ENCODE peak calls at places on chromosomes 5 and 9, in four cellular contexts. G is K562, D is GM12878, R is A549. S is an unnamed sample.

GRCh38 chr5:111261610-111262009 is 37.4 kb downstream of the CAMK4 start:
- DNase-seq in G (no peak), D (no peak), R (no peak), S (no peak)

GRCh38 chr5:14581891-14582796 is 552 bp downstream of the OTULINL start:
- DNase-seq in D (no peak), G (no peak), R (peak), S (no peak)

GRCh38 chr5:102901821-102902448 is 146.8 kb downstream of the PAM start:
- DNase-seq in G (no peak), R (no peak), D (no peak), S (no peak)

GRCh38 chr5:156259618-156260017 is 67.3 kb upstream of the SGCD start:
- DNase-seq in G (no peak), D (no peak), R (peak), S (no peak)

GRCh38 chr5:17192191-17192590 is 25.2 kb upstream of the BASP1 start:
- DNase-seq in D (no peak), R (no peak), G (no peak), S (no peak)

GRCh38 chr9:27784999-27785713 is 211.9 kb upstream of the C9orf72 start:
- DNase-seq in R (no peak), G (no peak), D (peak), S (no peak)

GRCh38 chr5:66516535-66516934 is 79.7 kb upstream of the MAST4 start:
- DNase-seq in D (no peak), R (no peak), G (no peak), S (no peak)

GRCh38 chr5:56172225-56172624 is 60.9 kb downstream of the ANKRD55 start:
- DNase-seq in D (no peak), R (no peak), G (no peak), S (peak)

GRCh38 chr5:14753947-14754346 is 89.4 kb downstream of the OTULIN start:
- DNase-seq in G (no peak), D (no peak), R (no peak), S (peak)

GRCh38 chr5:151178779-151179488 is 21.4 kb upstream of the ANXA6 start:
- DNase-seq in R (no peak), G (no peak), D (no peak), S (no peak)
- TF ChIP-seq ELK1 in R (no peak), G (no peak), D (no peak), S (no peak)

GRCh38 chr9:109159583-109159982 is 7.5 kb downstream of the FRRS1L start:
- DNase-seq in R (no peak), D (no peak), G (no peak), S (no peak)

GRCh38 chr9:109164040-109164439 is 3.0 kb downstream of the FRRS1L start:
- DNase-seq in G (no peak), D (no peak), R (no peak), S (no peak)

GRCh38 chr9:109163194-109163593 is 3.9 kb downstream of the FRRS1L start:
- DNase-seq in G (no peak), R (no peak), D (no peak), S (no peak)

GRCh38 chr9:109161471-109161870 is 5.6 kb downstream of the FRRS1L start:
- DNase-seq in R (no peak), G (no peak), D (no peak), S (no peak)

DNA sequence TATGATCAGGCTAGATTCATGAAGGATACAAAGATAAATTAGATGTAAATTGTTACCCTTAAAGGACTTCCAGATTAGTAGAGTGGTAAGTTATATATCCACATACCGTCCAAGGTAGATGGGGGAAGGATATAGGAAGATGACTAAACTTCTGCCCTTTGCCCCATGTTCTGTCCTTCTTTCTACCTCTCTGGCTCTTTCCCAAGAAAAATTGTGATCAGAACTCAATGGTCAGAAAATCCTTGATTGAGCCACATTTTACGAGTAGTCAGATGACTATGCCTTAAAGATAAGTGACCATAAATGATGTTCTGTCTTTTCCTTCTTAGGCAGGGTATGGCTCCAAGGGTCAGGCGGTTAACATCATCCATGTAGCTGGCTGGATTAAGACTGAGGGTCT is 4.4 kb downstream of the FRRS1L start:
- DNase-seq in R (no peak), G (no peak), D (no peak), S (no peak)
- TF ChIP-seq ELK1 in R (no peak), G (no peak), D (no peak), S (no peak)

GRCh38 chr5:40278881-40279280 is 400.8 kb upstream of the PTGER4 start:
- DNase-seq in D (no peak), G (no peak), R (no peak), S (no peak)

GRCh38 chr5:40273936-40274335 is 405.8 kb upstream of the PTGER4 start:
- DNase-seq in R (no peak), D (no peak), G (no peak), S (peak)

GRCh38 chr5:40271476-40271875 is 408.2 kb upstream of the PTGER4 start:
- DNase-seq in D (no peak), G (no peak), R (no peak), S (no peak)

GRCh38 chr5:40276426-40277102 is 403.2 kb upstream of the PTGER4 start:
- DNase-seq in R (no peak), G (no peak), D (no peak), S (no peak)

DNA sequence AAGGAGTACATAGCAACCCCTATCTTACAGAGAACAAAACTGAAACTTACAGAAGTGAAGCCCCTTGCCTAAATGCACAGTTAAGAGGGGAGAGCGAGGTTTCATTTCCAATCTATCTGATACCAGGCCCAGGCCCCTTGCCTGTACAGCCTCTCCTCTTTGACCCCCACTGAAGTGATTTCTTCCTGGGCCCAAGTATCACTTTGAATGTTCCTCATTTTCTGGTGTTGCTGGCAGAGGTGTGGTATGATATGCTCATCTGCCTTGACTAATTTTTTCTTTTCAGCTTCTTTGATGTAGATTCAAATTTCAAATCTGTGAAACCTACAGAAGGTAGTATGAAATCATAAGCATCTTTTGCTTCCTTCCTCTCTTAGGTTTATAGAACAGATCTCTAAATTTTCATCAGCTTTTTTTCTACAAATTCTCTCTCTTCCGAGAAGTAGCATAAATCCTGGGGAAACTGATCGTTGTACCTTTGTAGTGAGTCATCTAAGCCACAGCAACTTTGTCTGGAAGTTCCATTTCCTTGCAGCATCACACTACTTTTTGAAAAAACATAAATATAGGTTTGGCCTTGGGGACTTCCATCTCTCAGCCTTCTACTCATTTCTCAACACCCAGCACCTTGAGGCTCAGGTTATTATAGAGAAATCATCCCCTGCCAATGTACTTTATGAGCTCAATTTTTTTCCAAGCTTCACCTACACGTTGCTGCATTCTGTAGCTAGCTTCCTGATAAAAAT is 402.4 kb upstream of the PTGER4 start:
- DNase-seq in R (no peak), D (peak), G (no peak), S (no peak)
- TF ChIP-seq ELK1 in R (no peak), D (no peak), G (no peak), S (no peak)

GRCh38 chr9:4740623-4741364 is at the start of gene AK3:
- DNase-seq in R (peak), G (peak), D (no peak), S (peak)

GRCh38 chr9:4739587-4740372 is 1.2 kb downstream of the AK3 start:
- DNase-seq in G (no peak), R (no peak), D (no peak), S (no peak)

GRCh38 chr9:4742246-4742645 is 1.2 kb upstream of the AK3 start:
- DNase-seq in D (no peak), G (no peak), R (no peak), S (no peak)

GRCh38 chr9:4740373-4740622 is 704 bp downstream of the AK3 start:
- DNase-seq in R (no peak), G (no peak), D (no peak), S (no peak)

DNA sequence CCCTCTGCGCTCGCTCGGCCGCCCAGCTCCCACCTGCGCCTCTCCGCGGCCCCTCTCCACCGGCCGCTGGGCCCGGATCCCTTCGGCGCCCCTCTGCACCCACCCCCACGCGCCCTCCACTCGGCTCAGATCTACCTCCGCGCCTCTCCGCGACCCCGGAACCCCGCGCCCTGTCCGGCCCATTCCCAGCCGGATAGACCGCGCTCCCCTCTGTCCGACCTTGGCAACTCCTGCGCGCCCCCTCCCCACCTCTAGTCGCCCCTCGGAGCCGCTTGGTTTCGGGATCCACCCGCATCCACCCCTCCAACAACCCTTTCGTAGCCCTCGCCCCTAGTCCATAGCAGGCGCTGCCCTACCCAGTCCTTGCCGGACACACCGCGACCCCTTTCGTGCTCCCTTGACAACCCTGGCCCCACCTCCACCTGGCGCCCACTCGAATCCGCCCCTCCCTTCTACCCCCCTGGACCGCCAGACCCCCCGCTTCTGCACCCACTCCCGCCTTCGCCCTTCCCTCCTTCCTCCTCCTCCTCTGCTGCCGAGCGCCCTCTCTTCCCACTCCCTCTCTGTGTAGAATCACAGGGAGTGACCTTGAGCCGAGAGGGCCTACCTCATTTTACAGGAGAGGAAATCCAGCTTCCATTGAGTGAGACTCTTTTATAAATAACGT is 496 bp upstream of the AK3 start:
- DNase-seq in D (no peak), G (peak), R (no peak), S (no peak)
- TF ChIP-seq ELK1 in D (peak), G (no peak), R (no peak), S (no peak)

DNA sequence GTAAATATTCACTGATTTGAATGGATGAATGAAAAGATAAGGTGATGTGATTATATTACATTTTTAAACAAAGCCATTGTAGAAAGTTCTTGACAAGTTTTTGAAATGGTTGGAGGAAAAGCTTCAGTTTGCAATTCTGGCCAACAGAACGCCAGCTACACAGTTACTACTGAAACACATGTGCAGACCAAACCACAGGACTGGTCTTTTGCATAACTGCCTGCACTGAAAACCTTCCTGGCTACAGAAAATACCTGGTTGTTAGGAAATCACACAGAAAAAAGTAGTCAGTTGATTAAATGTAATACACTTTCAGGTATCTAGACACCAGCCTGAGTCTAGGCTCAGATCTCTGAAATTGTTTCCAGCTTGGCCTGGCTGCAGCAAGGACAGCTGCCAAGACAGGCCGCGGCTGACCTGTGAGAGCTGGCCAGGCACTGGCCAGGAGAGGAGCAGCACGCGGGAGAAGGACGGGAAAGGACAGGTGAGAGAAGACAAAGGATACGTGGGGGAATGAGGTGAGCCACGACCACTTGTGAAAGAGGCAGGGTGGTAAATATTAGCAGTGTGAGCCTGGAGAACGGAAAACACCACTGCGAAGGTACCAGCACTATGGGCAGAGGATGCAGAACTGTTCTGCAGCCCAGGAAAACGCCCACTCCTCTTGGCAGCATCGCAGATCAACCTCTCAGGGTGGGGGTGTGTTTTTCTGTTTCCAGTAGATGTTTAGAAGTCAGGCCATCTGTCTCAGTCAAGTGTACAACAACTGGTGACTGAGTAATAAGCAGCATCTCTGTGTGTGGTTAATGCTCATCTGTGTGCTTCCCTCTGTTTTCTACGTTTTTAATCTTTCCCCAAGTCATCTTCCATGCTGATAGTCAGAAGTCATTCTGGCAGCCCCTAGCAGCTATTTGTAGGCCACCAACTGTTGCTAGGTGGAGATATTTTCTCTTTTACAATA is 137.4 kb downstream of the SCAMP1 start:
- DNase-seq in D (no peak), G (no peak), R (no peak), S (no peak)
- TF ChIP-seq ELK1 in D (no peak), G (no peak), R (no peak), S (no peak)

DNA sequence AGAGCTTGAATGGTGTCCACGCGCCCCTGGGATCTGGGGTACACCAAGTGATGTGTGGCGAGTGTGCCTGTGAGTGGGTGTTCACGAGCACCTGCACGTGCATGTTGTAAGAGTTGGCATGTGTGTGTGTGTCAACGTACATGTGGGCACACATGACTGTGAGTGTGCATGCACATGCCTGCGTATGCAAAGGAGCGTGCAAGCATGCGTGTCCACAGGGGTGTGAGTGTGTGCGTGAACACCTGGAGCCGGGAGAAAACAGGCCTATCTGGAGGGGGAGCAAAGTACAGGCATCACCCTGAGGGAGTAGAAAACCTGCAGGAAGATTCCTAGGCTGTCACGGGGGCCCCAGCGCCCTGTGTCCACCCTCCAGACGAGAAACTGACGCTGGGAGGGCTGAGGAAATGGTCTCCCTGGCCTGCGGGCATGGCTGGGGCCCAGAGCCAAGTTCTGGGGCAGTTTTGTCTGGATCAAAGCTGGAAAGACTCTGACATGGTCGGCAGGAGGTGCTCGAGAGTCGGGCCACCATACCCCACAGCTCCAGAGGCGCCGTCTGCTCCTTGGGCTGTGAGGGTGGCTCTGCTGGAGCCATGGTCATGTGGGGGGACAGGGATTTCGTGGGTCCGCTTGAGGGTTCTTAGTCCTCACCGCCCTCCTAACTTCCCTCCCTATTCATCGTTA is 31.8 kb downstream of the PTGES start:
- DNase-seq in D (no peak), G (peak), R (peak), S (no peak)
- TF ChIP-seq ELK1 in D (no peak), G (no peak), R (no peak), S (no peak)

GRCh38 chr5:59793000-59793399 is 100.5 kb downstream of the PDE4D start:
- DNase-seq in D (no peak), R (peak), G (no peak), S (peak)
- TF ChIP-seq ELK1 in D (no peak), R (no peak), G (no peak), S (no peak)

GRCh38 chr5:120091376-120091948 is 372.6 kb upstream of the PRR16 start:
- DNase-seq in G (no peak), R (no peak), D (no peak), S (no peak)
- TF ChIP-seq ELK1 in G (no peak), R (no peak), D (no peak), S (no peak)

GRCh38 chr5:43875741-43876140 is 272.8 kb downstream of the NNT start:
- DNase-seq in G (no peak), R (no peak), D (no peak), S (no peak)
- TF ChIP-seq ELK1 in G (no peak), R (no peak), D (no peak), S (no peak)

DNA sequence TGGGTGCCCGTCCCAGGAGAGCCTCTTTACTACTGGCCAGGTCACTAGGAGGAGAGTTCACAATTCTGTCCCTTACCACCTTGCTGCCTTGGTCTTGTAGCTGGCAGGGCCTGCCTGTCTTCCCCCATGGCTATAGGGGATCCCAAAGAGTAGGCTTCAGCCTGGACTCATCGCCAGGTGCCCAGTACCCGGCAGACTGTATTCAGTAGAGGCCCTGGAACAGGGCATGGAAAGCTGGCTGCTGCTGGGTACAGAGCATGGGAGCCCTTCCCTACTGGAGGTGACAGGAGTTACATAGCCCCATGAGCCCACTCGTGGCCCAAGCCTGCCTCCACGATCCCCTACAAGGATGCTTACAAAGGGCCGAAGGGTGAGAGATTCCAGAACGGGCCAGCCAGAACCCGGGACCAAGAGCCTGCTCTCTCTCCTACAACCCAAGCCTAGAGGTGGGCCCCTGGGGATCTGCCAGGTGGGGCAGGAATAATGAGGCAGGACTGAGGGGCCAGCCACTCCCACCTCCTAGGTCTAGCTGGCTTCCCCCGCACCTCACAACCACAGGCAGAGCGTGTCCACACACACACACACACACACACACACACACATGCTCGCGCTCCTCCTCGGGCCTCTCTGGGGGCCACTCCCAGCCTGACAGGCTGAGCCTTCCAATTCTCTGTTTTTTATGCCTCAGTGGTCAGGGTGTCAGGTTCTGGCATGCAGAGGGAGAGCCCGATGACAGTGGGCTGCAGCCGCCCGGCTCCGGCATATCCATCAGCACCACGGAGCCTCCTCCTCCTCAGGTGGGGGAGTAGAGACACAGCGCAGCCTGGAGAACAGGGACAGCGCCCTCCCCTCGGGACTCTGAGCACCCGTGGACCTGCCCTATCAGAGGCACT is 186.0 kb downstream of the PAX5 start:
- DNase-seq in G (no peak), R (no peak), D (no peak), S (no peak)
- TF ChIP-seq ELK1 in G (no peak), R (no peak), D (no peak), S (no peak)